ENCODE peak calls at places on chromosomes 6 and 20, in nine cellular contexts. P is right cardiac atrium, J is heart left ventricle, F is cardiac muscle cell, E is SJSA1, R is pancreas, A is AG10803, N is cardiac fibroblast, C is ovary. S is an unnamed sample.

GRCh38 chr20:38460040-38460623 is 12.5 kb upstream of the RALGAPB start:
- DNase-seq in P (no peak), J (no peak), F (peak), E (peak), R (peak), A (peak), N (peak), C (no peak), S (peak)

GRCh38 chr20:1489764-1490436 is 1.3 kb downstream of the SIRPB2 start:
- DNase-seq in P (no peak), J (peak), F (no peak), E (no peak), R (no peak), A (peak), N (no peak), C (no peak), S (no peak)

GRCh38 chr6:30211306-30211705 is 1.9 kb downstream of the TRIM26 start:
- DNase-seq in P (no peak), J (no peak), F (no peak), E (no peak), R (no peak), A (no peak), N (no peak), C (no peak), S (no peak)

GRCh38 chr20:41133709-41134361 is 3.5 kb upstream of the PLCG1 start:
- DNase-seq in P (no peak), J (no peak), F (no peak), E (no peak), R (no peak), A (no peak), N (no peak), C (no peak), S (no peak)

GRCh38 chr20:50635676-50636600 is 55.4 kb downstream of the RIPOR3 start:
- DNase-seq in P (peak), J (peak), F (peak), E (peak), R (peak), A (peak), N (peak), C (peak), S (peak)

GRCh38 chr6:135722679-135723078 is 128.8 kb upstream of the PDE7B start:
- DNase-seq in P (no peak), J (no peak), F (no peak), E (peak), R (no peak), A (peak), N (peak), C (no peak), S (peak)

GRCh38 chr6:28315628-28316027 is 20.3 kb downstream of the ZSCAN31 start:
- DNase-seq in P (no peak), J (no peak), F (no peak), E (no peak), R (no peak), A (no peak), N (no peak), C (no peak), S (no peak)

GRCh38 chr6:69868961-69869360 is 2.6 kb downstream of the COL19A1 start:
- DNase-seq in P (no peak), J (no peak), F (no peak), E (no peak), R (no peak), A (no peak), N (no peak), C (no peak), S (no peak)

GRCh38 chr6:48933136-48933535 is 529.9 kb downstream of the MMUT start:
- DNase-seq in P (no peak), J (no peak), F (no peak), E (no peak), R (no peak), A (no peak), N (no peak), C (no peak), S (no peak)

GRCh38 chr6:79712144-79712543 is 81.0 kb downstream of the SH3BGRL2 start:
- DNase-seq in P (no peak), J (no peak), F (no peak), E (no peak), R (no peak), A (no peak), N (no peak), C (no peak), S (no peak)

GRCh38 chr6:79717989-79718388 is 86.9 kb downstream of the SH3BGRL2 start:
- DNase-seq in P (no peak), J (no peak), F (no peak), E (no peak), R (no peak), A (no peak), N (no peak), C (no peak), S (no peak)

GRCh38 chr20:38673261-38673660 is 51.0 kb upstream of the SLC32A1 start:
- DNase-seq in P (no peak), J (no peak), F (no peak), E (no peak), R (no peak), A (no peak), N (no peak), C (no peak), S (no peak)

GRCh38 chr6:121382467-121383121 is 48.3 kb upstream of the TBC1D32 start:
- DNase-seq in P (no peak), J (no peak), F (peak), E (peak), R (no peak), A (no peak), N (peak), C (no peak), S (peak)

GRCh38 chr20:33732166-33732970 is 572 bp downstream of the ZNF341 start:
- DNase-seq in P (peak), J (peak), F (no peak), E (peak), R (peak), A (peak), N (no peak), C (peak), S (peak)

GRCh38 chr6:46781478-46782378 is 11.5 kb upstream of the MEP1A start:
- DNase-seq in P (peak), J (peak), F (peak), E (peak), R (peak), A (peak), N (peak), C (peak), S (peak)

GRCh38 chr20:23371496-23371895 is 9.5 kb downstream of the GZF1 start:
- DNase-seq in P (no peak), J (no peak), F (no peak), E (no peak), R (no peak), A (no peak), N (no peak), C (no peak), S (no peak)

GRCh38 chr6:47376930-47377329 is 67.2 kb upstream of the TNFRSF21 start:
- DNase-seq in P (no peak), J (no peak), F (no peak), E (no peak), R (no peak), A (no peak), N (no peak), C (no peak), S (no peak)

GRCh38 chr6:33317418-33317667 is 201 bp downstream of the ZBTB22 start:
- DNase-seq in P (no peak), J (no peak), F (no peak), E (no peak), R (no peak), A (no peak), N (no peak), C (no peak), S (no peak)

GRCh38 chr20:44104807-44105517 is 82.0 kb downstream of the JPH2 start:
- DNase-seq in P (no peak), J (no peak), F (peak), E (no peak), R (no peak), A (peak), N (peak), C (no peak), S (peak)

GRCh38 chr6:160348209-160348551 is at the start of gene SLC22A3:
- DNase-seq in P (peak), J (peak), F (no peak), E (no peak), R (peak), A (no peak), N (no peak), C (peak), S (peak)

GRCh38 chr6:158316022-158316421 is 3.8 kb downstream of the TULP4 start:
- DNase-seq in P (no peak), J (no peak), F (no peak), E (no peak), R (no peak), A (no peak), N (no peak), C (no peak), S (no peak)

GRCh38 chr6:42366999-42367352 is 84.8 kb downstream of the TRERF1 start:
- DNase-seq in P (no peak), J (no peak), F (no peak), E (no peak), R (no peak), A (no peak), N (no peak), C (no peak), S (no peak)

GRCh38 chr6:42366011-42366705 is 85.6 kb downstream of the TRERF1 start:
- DNase-seq in P (no peak), J (no peak), F (no peak), E (no peak), R (no peak), A (no peak), N (no peak), C (no peak), S (no peak)

GRCh38 chr6:42369568-42369967 is 82.2 kb downstream of the TRERF1 start:
- DNase-seq in P (no peak), J (no peak), F (no peak), E (no peak), R (no peak), A (no peak), N (no peak), C (no peak), S (no peak)

GRCh38 chr6:42367353-42368011 is 84.2 kb downstream of the TRERF1 start:
- DNase-seq in P (no peak), J (no peak), F (no peak), E (peak), R (no peak), A (peak), N (no peak), C (no peak), S (peak)

GRCh38 chr6:42368156-42368555 is 83.6 kb downstream of the TRERF1 start:
- DNase-seq in P (no peak), J (no peak), F (no peak), E (peak), R (no peak), A (no peak), N (no peak), C (no peak), S (no peak)
- H3K4me3 ChIP-seq in P (no peak), J (no peak), F (no peak), E (no peak), R (no peak), A (no peak), N (no peak), C (no peak), S (no peak)

DNA sequence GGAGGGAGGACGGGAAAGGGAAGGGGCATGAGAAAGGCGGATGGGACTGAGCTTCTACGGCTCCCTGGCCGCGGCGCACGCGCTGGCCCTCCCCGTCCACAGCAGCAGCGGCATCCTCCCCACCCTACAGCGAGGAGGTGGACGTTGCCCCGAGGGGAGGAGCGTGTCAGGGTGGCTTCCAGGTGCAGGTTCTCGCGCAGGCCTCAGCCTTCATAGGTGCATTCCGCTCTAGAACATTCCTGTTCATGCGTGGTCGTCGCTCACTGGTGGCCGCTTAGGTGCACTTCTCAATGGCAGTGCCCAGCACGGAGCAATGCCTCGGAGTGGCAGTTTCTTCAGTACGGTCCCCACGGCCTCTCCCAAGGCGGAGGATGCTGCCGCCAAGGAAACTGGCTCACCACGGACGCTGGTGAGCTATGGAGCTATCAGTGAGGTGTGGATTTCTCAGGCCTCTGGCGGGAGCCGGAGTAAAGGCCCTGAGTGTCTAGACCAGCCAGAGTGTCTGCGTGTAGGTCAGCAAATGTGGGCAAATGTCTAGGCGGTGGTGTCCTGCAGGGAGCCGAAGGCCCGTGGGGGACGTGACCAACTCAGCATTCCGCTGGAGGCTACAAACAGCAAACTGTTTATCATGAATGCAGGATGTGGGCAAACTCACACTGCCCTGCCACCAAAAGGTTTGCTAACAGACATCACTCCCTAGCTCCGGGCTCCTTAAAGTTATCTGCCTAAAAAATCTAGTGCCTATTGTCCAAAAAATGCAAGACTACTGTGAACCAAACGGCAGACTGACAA is 29.4 kb upstream of the AFDN start:
- DNase-seq in P (no peak), J (no peak), F (no peak), E (peak), R (no peak), A (no peak), N (no peak), C (no peak), S (no peak)
- H3K4me3 ChIP-seq in P (no peak), J (peak), F (no peak), E (no peak), R (no peak), A (no peak), N (peak), C (no peak), S (no peak)

GRCh38 chr6:99604161-99605073 is 2.2 kb upstream of the PRDM13 start:
- DNase-seq in P (no peak), J (no peak), F (no peak), E (no peak), R (no peak), A (no peak), N (no peak), C (no peak), S (no peak)

GRCh38 chr6:99605074-99605726 is 1.4 kb upstream of the PRDM13 start:
- DNase-seq in P (no peak), J (no peak), F (no peak), E (no peak), R (no peak), A (no peak), N (no peak), C (no peak), S (no peak)

GRCh38 chr6:99605911-99606669 is 543 bp upstream of the PRDM13 start:
- DNase-seq in P (no peak), J (no peak), F (no peak), E (no peak), R (no peak), A (no peak), N (no peak), C (no peak), S (no peak)

GRCh38 chr6:99603421-99604160 is 3.0 kb upstream of the PRDM13 start:
- DNase-seq in P (no peak), J (no peak), F (peak), E (no peak), R (no peak), A (no peak), N (peak), C (no peak), S (peak)

GRCh38 chr6:99602519-99603420 is 3.9 kb upstream of the PRDM13 start:
- DNase-seq in P (no peak), J (no peak), F (no peak), E (no peak), R (no peak), A (no peak), N (no peak), C (no peak), S (no peak)
- H3K4me3 ChIP-seq in P (peak), J (peak), F (peak), E (no peak), R (peak), A (peak), N (no peak), C (peak), S (peak)

GRCh38 chr6:129104560-129104959 is 221.6 kb downstream of the LAMA2 start:
- DNase-seq in P (no peak), J (no peak), F (no peak), E (no peak), R (no peak), A (no peak), N (peak), C (no peak), S (no peak)

GRCh38 chr6:129105793-129106192 is 222.9 kb downstream of the LAMA2 start:
- DNase-seq in P (no peak), J (no peak), F (no peak), E (no peak), R (no peak), A (no peak), N (peak), C (no peak), S (no peak)

GRCh38 chr6:129102741-129103140 is 219.8 kb downstream of the LAMA2 start:
- DNase-seq in P (peak), J (peak), F (no peak), E (peak), R (no peak), A (peak), N (peak), C (peak), S (peak)

GRCh38 chr6:129104131-129104530 is 221.2 kb downstream of the LAMA2 start:
- DNase-seq in P (no peak), J (no peak), F (no peak), E (peak), R (no peak), A (peak), N (peak), C (no peak), S (peak)

DNA sequence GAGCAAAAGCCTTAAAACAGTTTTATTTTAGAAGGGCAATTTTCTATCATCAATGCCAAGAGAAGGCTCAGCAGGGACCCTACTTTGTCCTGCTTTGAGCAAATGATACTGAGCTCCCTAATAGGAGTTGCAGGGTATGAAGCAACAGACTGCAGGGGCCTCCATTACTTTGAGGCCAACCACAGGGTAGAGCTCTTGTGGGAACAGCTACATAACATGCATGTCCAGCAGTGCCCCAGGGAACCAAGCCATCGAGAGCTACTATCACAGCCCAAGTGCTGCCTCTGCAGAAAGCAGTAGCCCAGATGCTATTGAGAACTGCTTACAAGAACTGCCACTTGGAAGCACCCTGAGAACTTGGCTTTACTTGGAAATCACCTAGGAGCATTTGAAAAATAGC is 222.1 kb downstream of the LAMA2 start:
- DNase-seq in P (peak), J (peak), F (peak), E (peak), R (no peak), A (peak), N (peak), C (no peak), S (peak)
- H3K4me3 ChIP-seq in P (no peak), J (no peak), F (no peak), E (no peak), R (no peak), A (no peak), N (no peak), C (no peak), S (no peak)

DNA sequence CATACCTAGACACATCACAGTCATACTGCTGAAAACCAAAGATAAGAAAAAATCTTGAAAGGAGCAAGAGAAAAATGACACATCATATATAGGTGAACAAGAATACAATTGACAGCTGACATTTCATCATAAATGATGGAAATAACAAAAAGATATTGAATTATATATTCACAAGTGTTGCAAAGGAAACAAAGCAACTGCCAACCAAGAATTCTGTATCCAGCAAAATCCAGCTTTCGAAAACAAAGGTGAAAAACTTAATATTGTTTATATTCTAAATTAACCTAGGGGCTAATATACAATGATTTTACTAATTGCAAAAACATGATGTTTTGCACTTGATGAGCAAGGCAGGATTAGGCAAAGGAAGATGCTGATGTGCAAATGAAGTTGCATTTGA is 84.3 kb downstream of the MOXD1 start:
- DNase-seq in P (no peak), J (no peak), F (no peak), E (no peak), R (no peak), A (no peak), N (no peak), C (no peak), S (no peak)
- H3K4me3 ChIP-seq in P (no peak), J (no peak), F (no peak), E (no peak), R (no peak), A (no peak), N (no peak), C (no peak), S (no peak)

GRCh38 chr6:26240981-26241770 is 123.8 kb upstream of the BTN3A2 start:
- DNase-seq in P (no peak), J (no peak), F (no peak), E (no peak), R (no peak), A (peak), N (peak), C (no peak), S (peak)
- H3K4me3 ChIP-seq in P (peak), J (peak), F (peak), E (peak), R (no peak), A (peak), N (peak), C (peak), S (peak)

S was measured in fibroblast of villous mesenchyme.